ENCODE peak calls at places on chromosomes 3 and 15, in ten cellular contexts. X, G, Q, P, Z, S, B, Y, L and F are unnamed samples.

GRCh38 chr3:184765730-184766074 is 46.3 kb upstream of the VPS8 start:
- DNase-seq in X (no peak), G (no peak), Q (no peak), P (no peak), Z (no peak), S (no peak), B (no peak), Y (peak; percentile 21), L (no peak), F (no peak)

GRCh38 chr3:171614318-171614967 is 154.2 kb upstream of the TNIK start:
- DNase-seq in X (no peak), G (no peak), Q (no peak), P (no peak), Z (no peak), S (no peak), B (no peak), Y (no peak), L (peak; percentile 10), F (no peak)

GRCh38 chr15:67114846-67115521 is 49.6 kb downstream of the SMAD3 start:
- DNase-seq in X (peak; percentile 9), G (no peak), Q (peak; percentile 37), P (no peak), Z (no peak), S (no peak), B (no peak), Y (no peak), L (no peak), F (no peak)

GRCh38 chr3:149527531-149528343 is 53.2 kb downstream of the TM4SF4 start:
- DNase-seq in X (peak; percentile 60), G (no peak), Q (peak; percentile 28), P (no peak), Z (no peak), S (no peak), B (no peak), Y (no peak), L (no peak), F (peak; percentile 18)

GRCh38 chr3:42613462-42613861 is 13.0 kb downstream of the NKTR start:
- DNase-seq in X (no peak), G (no peak), Q (peak; percentile 14), P (no peak), Z (no peak), S (no peak), B (no peak), Y (peak; percentile 26), L (no peak), F (no peak)

GRCh38 chr15:74613953-74614743 is 1.5 kb upstream of the CLK3 start:
- DNase-seq in X (no peak), G (no peak), Q (no peak), P (no peak), Z (no peak), S (no peak), B (no peak), Y (no peak), L (no peak), F (peak; percentile 42)

GRCh38 chr3:186790261-186790981 is 7.0 kb downstream of the EIF4A2 start:
- DNase-seq in X (no peak), G (no peak), Q (no peak), P (no peak), Z (no peak), S (peak; percentile 27), B (no peak), Y (peak; percentile 27), L (no peak), F (no peak)

GRCh38 chr3:133833267-133833666 is 27.7 kb downstream of the SRPRB start:
- DNase-seq in X (no peak), G (no peak), Q (no peak), P (no peak), Z (no peak), S (no peak), B (no peak), Y (no peak), L (no peak), F (no peak)

GRCh38 chr3:134459506-134460041 is 26.2 kb downstream of the ANAPC13 start:
- DNase-seq in X (no peak), G (no peak), Q (no peak), P (no peak), Z (no peak), S (no peak), B (no peak), Y (no peak), L (no peak), F (no peak)

GRCh38 chr15:68279218-68279533 is 1.6 kb downstream of the FEM1B start:
- DNase-seq in X (no peak), G (no peak), Q (no peak), P (no peak), Z (no peak), S (no peak), B (no peak), Y (no peak), L (no peak), F (no peak)

GRCh38 chr3:193974591-193974990 is 161.4 kb upstream of the HES1 start:
- DNase-seq in X (no peak), G (no peak), Q (no peak), P (no peak), Z (no peak), S (no peak), B (no peak), Y (no peak), L (no peak), F (no peak)

GRCh38 chr15:38260077-38260476 is 7.4 kb downstream of the SPRED1 start:
- DNase-seq in X (no peak), G (no peak), Q (no peak), P (no peak), Z (no peak), S (no peak), B (no peak), Y (no peak), L (no peak), F (no peak)

GRCh38 chr3:97863025-97863424 is 41.2 kb downstream of the CRYBG3 start:
- DNase-seq in X (no peak), G (no peak), Q (no peak), P (no peak), Z (no peak), S (no peak), B (no peak), Y (no peak), L (no peak), F (no peak)

GRCh38 chr3:134576426-134576825 is 74.4 kb downstream of the KY start:
- DNase-seq in X (no peak), G (no peak), Q (no peak), P (no peak), Z (no peak), S (no peak), B (no peak), Y (no peak), L (no peak), F (no peak)

GRCh38 chr15:28094732-28095521 is 4.2 kb downstream of the OCA2 start:
- DNase-seq in X (peak; percentile 58), G (no peak), Q (no peak), P (peak; percentile 64), Z (no peak), S (no peak), B (peak; percentile 53), Y (no peak), L (peak; percentile 78), F (no peak)

GRCh38 chr3:49563766-49564165 is 9.5 kb downstream of the BSN start:
- DNase-seq in X (no peak), G (no peak), Q (no peak), P (no peak), Z (no peak), S (no peak), B (no peak), Y (no peak), L (no peak), F (no peak)

GRCh38 chr3:4752201-4753072 is 226.8 kb upstream of the BHLHE40 start:
- DNase-seq in X (no peak), G (no peak), Q (no peak), P (no peak), Z (no peak), S (no peak), B (no peak), Y (peak; percentile 99), L (peak; percentile 64), F (no peak)

GRCh38 chr3:76827647-76828273 is 212.1 kb upstream of the ROBO2 start:
- DNase-seq in X (no peak), G (no peak), Q (no peak), P (no peak), Z (no peak), S (no peak), B (no peak), Y (no peak), L (no peak), F (no peak)

GRCh38 chr3:168249048-168249538 is 153.4 kb upstream of the GOLIM4 start:
- DNase-seq in X (peak; percentile 65), G (no peak), Q (peak; percentile 18), P (no peak), Z (no peak), S (no peak), B (no peak), Y (no peak), L (no peak), F (no peak)

GRCh38 chr3:73614385-73614784 is 10.4 kb downstream of the PDZRN3 start:
- DNase-seq in X (no peak), G (no peak), Q (no peak), P (peak; percentile 52), Z (no peak), S (no peak), B (peak; percentile 36), Y (no peak), L (peak; percentile 71), F (no peak)

GRCh38 chr15:77497108-77497737 is 76.5 kb downstream of the HMG20A start:
- DNase-seq in X (no peak), G (peak; percentile 84), Q (no peak), P (no peak), Z (no peak), S (no peak), B (peak; percentile 79), Y (no peak), L (peak; percentile 81), F (peak; percentile 81)

GRCh38 chr3:52221141-52221562 is 4.3 kb downstream of the TLR9 start:
- DNase-seq in X (no peak), G (no peak), Q (no peak), P (no peak), Z (no peak), S (no peak), B (no peak), Y (no peak), L (no peak), F (no peak)

GRCh38 chr3:19065027-19065426 is 83.3 kb upstream of the KCNH8 start:
- DNase-seq in X (no peak), G (no peak), Q (no peak), P (no peak), Z (no peak), S (no peak), B (no peak), Y (no peak), L (no peak), F (no peak)